ENCODE peak calls at places on chromosomes 13 and 19, in ten cellular contexts. W is fibroblast of lung; U is uterus; J is endodermal cell; P is CD8-positive, alpha-beta T cell; V is mucosa of descending colon; N is heart left ventricle; Y is neural progenitor cell; K is left ventricle myocardium inferior; M is breast epithelium. Q is an unnamed sample.

GRCh38 chr13:113117335-113117872 is 5.2 kb upstream of the F10 start:
- DNase-seq in N (peak; percentile 14), U (peak; percentile 6), K (no peak), Y (no peak), M (peak; percentile 34), P (no peak), W (no peak), J (no peak), V (no peak), Q (peak; percentile 44)

GRCh38 chr13:22447132-22447886 is 733.5 kb upstream of the SGCG start:
- DNase-seq in U (no peak), K (no peak), V (no peak), N (no peak), J (peak; percentile 73), P (no peak), M (no peak), W (no peak), Y (peak; percentile 53), Q (no peak)

GRCh38 chr13:49539313-49539712 is 43.6 kb downstream of the PHF11 start:
- DNase-seq in K (no peak), V (no peak), N (no peak), M (no peak), P (no peak), Y (no peak), U (peak; percentile 33), W (no peak), J (no peak), Q (no peak)

GRCh38 chr13:94249512-94249911 is 230.0 kb downstream of the DCT start:
- DNase-seq in V (no peak), P (no peak), U (no peak), J (peak; percentile 56), Y (peak; percentile 39), W (peak; percentile 94), N (no peak), M (no peak), K (no peak), Q (no peak)

GRCh38 chr13:85508683-85509329 is 290.4 kb downstream of the SLITRK6 start:
- DNase-seq in U (no peak), K (no peak), J (peak; percentile 69), P (no peak), M (no peak), W (peak; percentile 45), Y (no peak), N (no peak), V (no peak), Q (peak; percentile 22)

GRCh38 chr19:19261350-19262189 is 11.5 kb downstream of the TM6SF2 start:
- DNase-seq in M (no peak), U (no peak), W (no peak), V (no peak), J (peak; percentile 90), Y (peak; percentile 89), K (no peak), N (no peak), P (no peak), Q (no peak)

GRCh38 chr19:1206063-1206732 is 620 bp downstream of the STK11 start:
- DNase-seq in W (no peak), J (peak; percentile 51), P (no peak), Y (peak; percentile 50), V (no peak), M (no peak), K (no peak), N (no peak), U (no peak), Q (no peak)

GRCh38 chr13:23147827-23148226 is 33.0 kb upstream of the SGCG start:
- DNase-seq in N (no peak), K (no peak), Y (no peak), U (no peak), W (no peak), J (peak; percentile 55), V (no peak), M (no peak), P (no peak), Q (no peak)

GRCh38 chr13:96984061-96984508 is 10.2 kb downstream of the OXGR1 start:
- DNase-seq in P (no peak), V (peak; percentile 75), Y (peak; percentile 62), M (peak; percentile 67), U (no peak), J (peak; percentile 58), N (peak; percentile 30), K (no peak), W (no peak), Q (peak; percentile 75)

GRCh38 chr13:110410000-110410399 is 102.9 kb downstream of the COL4A2 start:
- DNase-seq in U (no peak), V (no peak), P (no peak), W (no peak), Y (no peak), K (no peak), M (no peak), N (no peak), J (no peak), Q (no peak)

GRCh38 chr13:33233547-33233946 is 52.0 kb downstream of the STARD13 start:
- DNase-seq in U (no peak), J (no peak), Y (no peak), M (no peak), W (no peak), N (peak; percentile 45), P (no peak), K (peak; percentile 67), V (no peak), Q (no peak)

GRCh38 chr19:31349160-31349881 is at the start of gene TSHZ3:
- DNase-seq in U (peak; percentile 86), N (peak; percentile 87), K (peak; percentile 86), W (peak; percentile 87), Y (peak; percentile 83), V (peak; percentile 48), P (peak; percentile 59), M (no peak), J (peak; percentile 89), Q (no peak)

GRCh38 chr13:48304132-48304876 is 753 bp downstream of the RB1 start:
- DNase-seq in M (no peak), P (peak; percentile 56), Y (peak; percentile 59), K (peak; percentile 36), V (peak; percentile 58), U (peak; percentile 38), J (no peak), N (peak; percentile 47), W (peak; percentile 64), Q (peak; percentile 22)

GRCh38 chr13:110479648-110480047 is 81.9 kb downstream of the RAB20 start:
- DNase-seq in Y (peak; percentile 33), K (peak; percentile 47), V (no peak), M (no peak), U (peak; percentile 52), W (no peak), P (no peak), J (no peak), N (no peak), Q (no peak)

GRCh38 chr13:73972503-73972902 is 161.7 kb downstream of the KLF12 start:
- DNase-seq in N (no peak), P (no peak), U (no peak), K (no peak), J (no peak), M (no peak), W (no peak), V (no peak), Y (no peak), Q (no peak)

GRCh38 chr13:98429977-98430785 is 146.7 kb downstream of the STK24 start:
- DNase-seq in M (no peak), P (no peak), K (no peak), W (peak; percentile 47), J (no peak), N (no peak), V (no peak), Y (no peak), U (no peak), Q (no peak)

GRCh38 chr13:36530050-36530789 is 97.9 kb downstream of the CCNA1 start:
- DNase-seq in M (no peak), P (no peak), U (peak; percentile 54), K (no peak), J (peak; percentile 68), Y (peak; percentile 29), V (no peak), W (peak; percentile 88), N (no peak), Q (no peak)

GRCh38 chr13:40315416-40316064 is 350.9 kb downstream of the FOXO1 start:
- DNase-seq in N (no peak), M (no peak), P (peak; percentile 62), W (peak; percentile 23), V (peak; percentile 19), U (no peak), K (no peak), Y (no peak), J (no peak), Q (no peak)

DNA sequence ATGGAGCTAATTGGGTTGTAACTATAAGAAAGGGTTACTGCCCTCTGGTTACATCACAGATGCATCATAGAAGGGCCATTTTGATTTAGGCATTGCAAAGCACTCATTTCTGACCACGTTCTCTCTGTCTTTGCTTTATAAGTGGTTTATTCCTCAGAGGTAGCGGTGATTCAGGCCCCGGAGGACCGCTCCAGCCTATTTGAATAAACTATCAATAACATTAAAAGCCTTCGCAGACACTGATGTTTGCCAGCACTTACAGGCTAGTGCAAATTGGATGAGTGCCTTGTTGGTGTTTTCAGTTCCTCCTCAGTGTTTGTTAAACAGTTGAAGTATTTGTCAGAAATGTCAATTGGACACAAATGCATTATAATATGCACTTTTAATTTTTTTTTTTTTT is 120.2 kb downstream of the RXFP2 start:
- DNase-seq in V (no peak), Y (no peak), U (no peak), N (no peak), P (no peak), W (peak; percentile 8), J (no peak), M (no peak), K (no peak), Q (no peak)
- H3K36me3 ChIP-seq in V (no peaks in the 10 kb centered on the region), Y (no peaks in the 10 kb centered on the region), U (no peaks in the 10 kb centered on the region), N (no peaks in the 10 kb centered on the region), P (no peaks in the 10 kb centered on the region), W (no peaks in the 10 kb centered on the region), J (no peaks in the 10 kb centered on the region), M (no peaks in the 10 kb centered on the region), K (no peaks in the 10 kb centered on the region), Q (no peaks in the 10 kb centered on the region)

GRCh38 chr19:48966541-48967345 is 1.6 kb downstream of the FTL start:
- DNase-seq in M (no peak), Y (peak; percentile 79), K (no peak), N (no peak), V (peak; percentile 36), P (no peak), J (no peak), U (no peak), W (no peak), Q (no peak)
- H3K4me3 ChIP-seq in M (peak overlapping the region; percentile 81), Y (peak overlapping the region; percentile 82), K (peak overlapping the region; percentile 88), N (peak overlapping the region; percentile 99), V (peak overlapping the region; percentile 81), P (peak overlapping the region; percentile 98), J (peak overlapping the region; percentile 84), U (peak overlapping the region; percentile 77), W (peak overlapping the region; percentile 94), Q (peak overlapping the region; percentile 95)

DNA sequence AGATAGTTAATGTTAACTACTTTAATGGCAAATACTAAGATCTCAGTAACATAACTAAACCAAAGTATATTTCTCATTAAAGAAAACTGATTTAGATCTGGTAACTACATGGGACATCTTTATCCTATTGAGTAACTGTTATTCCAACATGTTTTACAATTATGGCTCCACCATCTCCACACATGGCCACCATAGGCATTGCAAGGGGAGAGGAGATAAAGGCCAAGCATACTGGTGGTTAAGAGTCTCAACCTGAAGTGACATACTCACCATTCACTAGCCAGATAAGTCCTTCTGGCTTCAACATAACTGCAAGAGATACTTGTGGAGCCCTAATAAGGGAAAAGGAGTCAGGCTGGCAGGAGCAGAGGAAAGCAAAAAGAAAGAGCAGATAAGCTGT is 1586.4 kb upstream of the SPRY2 start:
- DNase-seq in M (no peak), N (no peak), W (no peak), J (peak; percentile 53), V (no peak), U (no peak), P (no peak), K (no peak), Y (peak; percentile 6), Q (no peak)
- TF ChIP-seq CTCF in M (no peak), N (no peak), W (no peak), J (peak; percentile 65), V (no peak), U (no peak), P (no peak), K (no peak), Y (peak; percentile 37), Q (no peak)

GRCh38 chr19:15240539-15240938 is 8.3 kb upstream of the EPHX3 start:
- DNase-seq in Y (no peak), K (no peak), M (no peak), P (no peak), V (no peak), N (no peak), U (no peak), W (no peak), J (no peak), Q (no peak)
- H3K36me3 ChIP-seq in Y (no peaks in the 10 kb centered on the region), K (peaks cover 77% of the 10 kb centered on the region), M (peaks cover 16% of the 10 kb centered on the region), P (peaks cover 48% of the 10 kb centered on the region), V (no peaks in the 10 kb centered on the region), N (no peaks in the 10 kb centered on the region), U (no peaks in the 10 kb centered on the region), W (peaks cover 42% of the 10 kb centered on the region), J (peaks cover 67% of the 10 kb centered on the region), Q (peaks cover 2% of the 10 kb centered on the region)

Q was measured in Caco-2.